ENCODE peak calls at places on chromosomes 2 and 18, in four cellular contexts. P is AG04450, E is Peyer's patch, Q is nephron progenitor cell. Y is an unnamed sample.
A peak's percentile ranks its signal among the peaks of the same experiment; 100 is the strongest.

GRCh38 chr2:191631754-191632153 is 46.2 kb upstream of the NABP1 start:
- DNase-seq in Q (no peak), P (no peak), E (no peak), Y (peak; percentile 64)

GRCh38 chr2:3674446-3674845 is 16.4 kb downstream of the ALLC start:
- DNase-seq in Q (no peak), P (no peak), E (no peak), Y (no peak)

GRCh38 chr2:44515416-44515815 is 153.7 kb downstream of the CAMKMT start:
- DNase-seq in P (no peak), E (no peak), Q (no peak), Y (no peak)

GRCh38 chr2:43323810-43324588 is 97.6 kb upstream of the ZFP36L2 start:
- DNase-seq in E (no peak), Q (no peak), P (no peak), Y (no peak)

GRCh38 chr2:46177461-46178089 is 119.6 kb upstream of the EPAS1 start:
- DNase-seq in Q (no peak), E (no peak), P (no peak), Y (no peak)

GRCh38 chr2:105324732-105325131 is 4.8 kb downstream of the TGFBRAP1 start:
- DNase-seq in E (no peak), P (no peak), Q (no peak), Y (peak; percentile 67)

GRCh38 chr18:74493689-74494088 is 2.5 kb upstream of the CNDP2 start:
- DNase-seq in P (peak; percentile 20), Q (peak; percentile 31), E (no peak), Y (peak; percentile 47)

GRCh38 chr2:200747668-200748618 is 63.8 kb upstream of the BZW1 start:
- DNase-seq in E (no peak), Q (no peak), P (peak; percentile 85), Y (peak; percentile 88)

GRCh38 chr2:85954918-85955420 is 66.2 kb upstream of the ST3GAL5 start:
- DNase-seq in Q (no peak), E (no peak), P (no peak), Y (no peak)

GRCh38 chr18:47754311-47755101 is 176.0 kb downstream of the SMAD2 start:
- DNase-seq in E (peak; percentile 63), Q (peak; percentile 89), P (no peak), Y (no peak)

GRCh38 chr2:25939257-25939668 is 43.0 kb downstream of the KIF3C start:
- DNase-seq in Q (no peak), P (no peak), E (peak; percentile 59), Y (no peak)

GRCh38 chr2:239471011-239471792 is 70.4 kb upstream of the HDAC4 start:
- DNase-seq in P (no peak), Q (no peak), E (peak; percentile 30), Y (no peak)

GRCh38 chr2:33765122-33765521 is 166.0 kb upstream of the FAM98A start:
- DNase-seq in E (no peak), P (no peak), Q (no peak), Y (no peak)

GRCh38 chr18:77197073-77197472 is 52.6 kb upstream of the GALR1 start:
- DNase-seq in P (no peak), Q (no peak), E (no peak), Y (no peak)

GRCh38 chr18:26089247-26090129 is 925 bp downstream of the SS18 start:
- DNase-seq in E (no peak), P (peak; percentile 8), Q (peak; percentile 82), Y (peak; percentile 31)

GRCh38 chr18:60232541-60232940 is 140.0 kb downstream of the MC4R start:
- DNase-seq in P (peak; percentile 21), E (no peak), Q (no peak), Y (no peak)

GRCh38 chr2:183253441-183254130 is 129.3 kb downstream of the NUP35 start:
- DNase-seq in E (no peak), P (no peak), Q (no peak), Y (no peak)

GRCh38 chr2:140835079-140835478 is 1295.7 kb downstream of the LRP1B start:
- DNase-seq in Q (no peak), P (no peak), E (no peak), Y (no peak)

GRCh38 chr2:164831887-164832286 is 9.7 kb downstream of the COBLL1 start:
- DNase-seq in Q (no peak), P (no peak), E (no peak), Y (no peak)

GRCh38 chr2:175373001-175373727 is 191.7 kb upstream of the ATP5MC3 start:
- DNase-seq in Q (no peak), E (no peak), P (no peak), Y (peak; percentile 27)

GRCh38 chr2:15337996-15338666 is 223.0 kb downstream of the NBAS start:
- DNase-seq in P (no peak), Q (no peak), E (no peak), Y (no peak)

GRCh38 chr2:155266109-155266508 is 567.6 kb downstream of the KCNJ3 start:
- DNase-seq in P (no peak), E (no peak), Q (no peak), Y (no peak)

GRCh38 chr2:12617853-12618252 is 98.9 kb upstream of the TRIB2 start:
- DNase-seq in P (no peak), Q (no peak), E (no peak), Y (no peak)

GRCh38 chr2:99832921-99833320 is 309.5 kb downstream of the AFF3 start:
- DNase-seq in P (no peak), E (no peak), Q (no peak), Y (no peak)

GRCh38 chr2:112164876-112165275 is 26.7 kb downstream of the FBLN7 start:
- DNase-seq in Q (no peak), E (no peak), P (no peak), Y (no peak)

GRCh38 chr2:105328281-105329196 is 996 bp downstream of the TGFBRAP1 start:
- DNase-seq in E (peak; percentile 55), P (no peak), Q (no peak), Y (peak; percentile 67)

GRCh38 chr2:241994086-241994485 is 124.6 kb downstream of the RTP5 start:
- DNase-seq in E (peak; percentile 15), P (no peak), Q (no peak), Y (no peak)

GRCh38 chr2:31231571-31232287 is 2.2 kb upstream of the EHD3 start:
- DNase-seq in Q (no peak), P (no peak), E (no peak), Y (no peak)

GRCh38 chr2:201978988-201979387 is 54.7 kb upstream of the FZD7 start:
- DNase-seq in Q (no peak), P (no peak), E (no peak), Y (no peak)

GRCh38 chr18:6284300-6284699 is 130.4 kb downstream of the L3MBTL4 start:
- DNase-seq in E (no peak), Q (no peak), P (no peak), Y (no peak)

GRCh38 chr18:12652861-12653401 is 5.0 kb downstream of the SPIRE1 start:
- DNase-seq in Q (no peak), E (no peak), P (no peak), Y (peak; percentile 51)

GRCh38 chr2:201855356-201855755 is 49.0 kb downstream of the CDK15 start:
- DNase-seq in Q (no peak), E (no peak), P (no peak), Y (no peak)

GRCh38 chr2:54457326-54458023 is 1.3 kb downstream of the SPTBN1 start:
- DNase-seq in E (peak; percentile 52), Q (peak; percentile 62), P (no peak), Y (no peak)

GRCh38 chr2:197498937-197499593 is 575 bp downstream of the HSPD1 start:
- DNase-seq in E (peak; percentile 83), Q (peak; percentile 73), P (no peak), Y (no peak)

GRCh38 chr18:47936975-47937374 is 6.5 kb upstream of the SMAD2 start:
- DNase-seq in Q (no peak), E (no peak), P (no peak), Y (no peak)

GRCh38 chr2:177165103-177165583 is 47.5 kb upstream of the HNRNPA3 start:
- DNase-seq in P (no peak), E (no peak), Q (no peak), Y (no peak)

GRCh38 chr2:181457741-181458425 is 697 bp downstream of the ITGA4 start:
- DNase-seq in P (peak; percentile 7), Q (peak; percentile 56), E (peak; percentile 56), Y (peak; percentile 34)

GRCh38 chr2:10891848-10892247 is 19.9 kb upstream of the KCNF1 start:
- DNase-seq in E (no peak), P (no peak), Q (no peak), Y (no peak)

GRCh38 chr2:10892796-10893350 is 18.9 kb upstream of the KCNF1 start:
- DNase-seq in P (no peak), E (no peak), Q (no peak), Y (no peak)

GRCh38 chr2:10895231-10895630 is 16.5 kb upstream of the KCNF1 start:
- DNase-seq in Q (no peak), P (no peak), E (no peak), Y (no peak)

GRCh38 chr2:10892316-10892715 is 19.4 kb upstream of the KCNF1 start:
- DNase-seq in P (no peak), E (no peak), Q (no peak), Y (no peak)

GRCh38 chr2:10894264-10894935 is 17.3 kb upstream of the KCNF1 start:
- DNase-seq in E (no peak), P (no peak), Q (no peak), Y (no peak)
- TF ChIP-seq CTCF in E (no peak), P (no peak), Q (no peak), Y (no peak)

DNA sequence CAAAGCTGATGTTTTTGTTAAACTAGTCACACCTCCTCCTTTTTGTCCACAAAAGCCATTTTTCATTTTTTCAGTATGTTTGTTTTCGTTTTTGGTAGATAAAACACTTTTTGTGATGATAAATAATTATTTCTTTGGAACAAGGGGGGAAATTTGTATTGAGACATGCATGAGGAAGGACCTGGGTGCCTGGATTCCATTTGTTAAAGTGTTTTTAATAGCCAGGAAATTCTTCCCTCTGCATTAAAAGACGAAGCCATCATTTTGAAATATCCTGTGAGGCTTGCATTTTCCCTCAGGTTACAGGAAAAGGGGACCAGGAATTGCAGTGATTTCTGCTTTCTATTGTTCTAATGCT is 52.1 kb upstream of the CTLA4 start:
- DNase-seq in Q (no peak), P (no peak), E (no peak), Y (no peak)
- TF ChIP-seq CTCF in Q (no peak), P (no peak), E (no peak), Y (no peak)

DNA sequence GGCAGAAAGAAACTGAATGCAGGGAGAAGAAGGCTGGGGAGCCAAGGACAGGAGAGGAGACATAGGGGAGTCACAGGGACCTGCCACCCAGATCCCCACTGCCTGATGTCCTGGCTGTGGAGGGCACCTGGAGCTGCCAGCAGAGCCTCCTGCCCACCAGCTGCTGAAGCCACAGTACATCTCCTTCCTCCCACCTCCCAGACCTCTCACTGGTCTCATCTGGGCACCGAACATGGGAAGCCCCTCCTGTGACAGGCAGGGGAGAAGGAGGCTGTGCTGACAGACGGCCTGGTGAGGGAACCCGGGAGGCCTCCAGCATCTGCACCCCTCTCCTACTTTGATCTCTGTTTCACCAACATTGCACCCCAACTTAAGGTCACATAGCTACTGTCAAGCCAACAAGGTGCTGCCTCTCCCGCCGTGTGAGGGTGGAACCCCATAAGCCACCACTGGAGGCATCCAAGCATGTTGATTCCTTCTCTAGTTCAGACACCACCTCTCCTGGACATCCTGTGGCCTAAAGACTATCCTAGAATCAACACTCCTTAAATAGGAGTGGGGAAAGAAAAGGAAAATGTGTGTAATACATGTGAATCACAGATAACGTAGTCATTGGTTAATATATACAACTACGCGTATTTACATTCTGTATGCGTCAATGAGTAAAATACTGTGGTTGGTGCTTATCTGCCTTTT is 3.6 kb upstream of the RNPEPL1 start:
- DNase-seq in P (no peak), Q (no peak), E (peak; percentile 45), Y (peak; percentile 14)
- TF ChIP-seq CTCF in P (peak; percentile 24), Q (no peak), E (no peak), Y (peak; percentile 28)

GRCh38 chr2:216905649-216906048 is 45.8 kb upstream of the TNP1 start:
- DNase-seq in P (no peak), E (no peak), Q (no peak), Y (no peak)
- TF ChIP-seq CTCF in P (no peak), E (no peak), Q (no peak), Y (peak; percentile 36)